ENCODE peak calls at places on chromosomes 4 and X, in ten cellular contexts. G, E, U, Y, F, O, H, J, T and A are unnamed samples.

GRCh38 chr4:86895692-86896488 is 3.7 kb upstream of the C4orf36 start:
- DNase-seq in O (no peak), T (peak; percentile 84), Y (no peak), H (no peak), U (no peak), F (no peak), E (no peak), J (peak; percentile 64), G (no peak), A (no peak)

GRCh38 chr4:102430511-102430910 is 70.6 kb upstream of the NFKB1 start:
- DNase-seq in F (no peak), O (no peak), H (no peak), J (no peak), U (no peak), T (no peak), Y (no peak), E (no peak), G (no peak), A (no peak)

GRCh38 chr4:113869743-113870375 is 108.3 kb upstream of the CAMK2D start:
- DNase-seq in E (no peak), G (no peak), T (no peak), U (no peak), J (no peak), Y (no peak), H (no peak), O (no peak), F (no peak), A (no peak)

GRCh38 chrX:15146515-15146914 is 123.4 kb downstream of the ASB9 start:
- DNase-seq in J (peak; percentile 30), T (peak; percentile 39), H (no peak), E (no peak), G (no peak), O (no peak), U (no peak), Y (no peak), F (no peak), A (peak; percentile 80)

GRCh38 chr4:89800012-89800516 is 36.9 kb downstream of the SNCA start:
- DNase-seq in Y (no peak), G (no peak), U (no peak), T (no peak), E (no peak), H (no peak), J (no peak), O (no peak), F (no peak), A (no peak)

GRCh38 chrX:63855896-63856295 is 70.9 kb upstream of the ARHGEF9 start:
- DNase-seq in H (no peak), U (no peak), T (no peak), G (no peak), F (no peak), Y (no peak), J (no peak), O (no peak), E (no peak), A (no peak)

GRCh38 chr4:155143512-155143911 is 64.9 kb upstream of the NPY2R start:
- DNase-seq in J (no peak), E (no peak), T (no peak), O (no peak), Y (no peak), F (no peak), H (no peak), G (no peak), U (no peak), A (no peak)

GRCh38 chrX:25198253-25198652 is 182.5 kb upstream of the ARX start:
- DNase-seq in Y (no peak), F (no peak), O (no peak), H (no peak), J (no peak), G (no peak), E (no peak), U (no peak), T (no peak), A (no peak)

GRCh38 chr4:83701041-83701440 is 165.1 kb downstream of the GPAT3 start:
- DNase-seq in J (no peak), E (no peak), F (no peak), Y (no peak), O (no peak), G (no peak), U (no peak), H (no peak), T (no peak), A (no peak)

DNA sequence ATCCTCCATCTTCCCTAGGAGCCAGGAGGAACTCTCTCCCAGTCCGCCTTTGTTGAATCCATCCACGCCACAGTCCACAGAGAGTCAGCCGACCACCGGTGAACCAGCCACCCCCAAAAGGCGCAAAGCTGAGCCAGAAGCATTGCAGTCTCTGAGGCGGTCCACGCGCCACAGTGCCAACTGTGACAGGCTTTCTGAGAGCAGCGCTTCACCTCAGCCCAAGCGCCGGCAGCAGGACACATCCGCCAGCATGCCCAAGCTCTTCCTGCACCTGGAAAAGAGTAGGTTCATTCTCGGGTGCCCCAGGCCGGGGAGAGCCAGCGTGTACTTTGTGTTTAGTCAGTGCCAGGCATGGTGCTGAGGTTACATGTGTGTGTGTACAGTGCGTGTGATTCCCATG is 7.4 kb downstream of the MSL3 start:
- DNase-seq in G (no peak), E (no peak), T (no peak), F (no peak), O (no peak), U (no peak), J (no peak), H (no peak), Y (no peak), A (no peak)
- H3K4me1 ChIP-seq in G (peaks cover 55% of the 10 kb centered on the region), E (peaks cover 6% of the 10 kb centered on the region), T (no peaks in the 10 kb centered on the region), F (peaks cover 13% of the 10 kb centered on the region), O (no peaks in the 10 kb centered on the region), U (no peaks in the 10 kb centered on the region), J (peaks cover under 1% of the 10 kb centered on the region), H (no peaks in the 10 kb centered on the region), Y (peaks cover 5% of the 10 kb centered on the region), A (no peaks in the 10 kb centered on the region)

GRCh38 chr4:3311489-3312171 is 18.8 kb downstream of the RGS12 start:
- DNase-seq in Y (no peak), H (no peak), F (no peak), U (no peak), J (peak; percentile 37), T (no peak), E (no peak), O (no peak), G (no peak), A (peak; percentile 31)
- H3K36me3 ChIP-seq in Y (peaks cover 7% of the 10 kb centered on the region), H (peaks cover 4% of the 10 kb centered on the region), F (peaks cover under 1% of the 10 kb centered on the region), U (no peaks in the 10 kb centered on the region), J (no peaks in the 10 kb centered on the region), T (no peaks in the 10 kb centered on the region), E (peaks cover 7% of the 10 kb centered on the region), O (no peaks in the 10 kb centered on the region), G (no peaks in the 10 kb centered on the region), A (peaks cover 8% of the 10 kb centered on the region)

GRCh38 chr4:123409301-123409700 is 12.7 kb downstream of the SPRY1 start:
- DNase-seq in G (no peak), J (no peak), Y (no peak), H (no peak), E (no peak), F (no peak), O (no peak), U (no peak), T (no peak), A (no peak)

GRCh38 chr4:123408471-123409084 is 12.0 kb downstream of the SPRY1 start:
- DNase-seq in J (no peak), H (no peak), T (peak; percentile 21), O (no peak), F (no peak), U (no peak), E (no peak), G (no peak), Y (no peak), A (no peak)

GRCh38 chr4:123412700-123413512 is 16.3 kb downstream of the SPRY1 start:
- DNase-seq in G (no peak), U (no peak), F (no peak), E (no peak), H (no peak), T (no peak), Y (no peak), O (no peak), J (no peak), A (no peak)

GRCh38 chr4:123411514-123411913 is 14.9 kb downstream of the SPRY1 start:
- DNase-seq in Y (no peak), U (no peak), O (no peak), H (no peak), E (no peak), T (no peak), F (no peak), G (no peak), J (no peak), A (no peak)

DNA sequence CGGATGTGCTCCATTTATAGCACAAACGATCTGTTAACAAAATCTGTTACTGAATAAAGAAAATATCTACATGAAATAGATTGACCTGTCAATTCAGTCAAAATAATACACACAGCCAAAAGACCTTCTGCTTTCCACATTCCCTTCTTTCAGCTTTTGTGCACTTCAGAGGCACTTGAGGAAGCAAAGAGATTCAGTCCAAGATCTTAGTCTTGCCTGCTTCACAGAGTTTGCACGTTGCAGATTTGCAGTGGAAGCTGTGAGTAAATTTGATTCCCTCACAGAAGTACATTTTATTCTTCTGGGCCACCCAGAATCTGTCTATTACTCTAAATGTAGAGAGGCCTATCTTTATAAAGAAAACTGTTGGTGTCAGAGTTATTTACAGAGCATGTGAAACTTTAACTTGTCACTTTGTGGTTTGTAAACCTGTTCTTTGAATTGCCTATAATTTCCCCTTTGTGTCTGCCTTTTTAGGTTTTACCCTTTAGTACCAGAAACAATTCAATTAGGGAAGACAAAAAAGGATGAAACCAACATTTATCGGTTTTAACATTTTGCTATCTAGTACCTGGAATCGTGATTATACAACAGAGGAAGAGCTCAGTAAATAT is 15.5 kb downstream of the SPRY1 start:
- DNase-seq in H (no peak), F (no peak), T (peak; percentile 8), Y (no peak), J (no peak), E (no peak), O (no peak), G (no peak), U (no peak), A (no peak)
- H3K4me1 ChIP-seq in H (peaks cover 14% of the 10 kb centered on the region), F (peaks cover 34% of the 10 kb centered on the region), T (peaks cover 52% of the 10 kb centered on the region), Y (peaks cover 17% of the 10 kb centered on the region), J (peaks cover 20% of the 10 kb centered on the region), E (peaks cover 5% of the 10 kb centered on the region), O (no peaks in the 10 kb centered on the region), G (no peaks in the 10 kb centered on the region), U (peaks cover 5% of the 10 kb centered on the region), A (peaks cover 12% of the 10 kb centered on the region)

GRCh38 chr4:2741626-2742025 is 14.5 kb downstream of the TNIP2 start:
- DNase-seq in H (no peak), G (no peak), U (no peak), Y (no peak), J (no peak), F (no peak), T (no peak), E (no peak), O (no peak), A (no peak)
- H3K36me3 ChIP-seq in H (peaks cover 55% of the 10 kb centered on the region), G (peaks cover 27% of the 10 kb centered on the region), U (peaks cover 16% of the 10 kb centered on the region), Y (peaks cover 53% of the 10 kb centered on the region), J (no peaks in the 10 kb centered on the region), F (peaks cover 58% of the 10 kb centered on the region), T (no peaks in the 10 kb centered on the region), E (peaks cover 58% of the 10 kb centered on the region), O (no peaks in the 10 kb centered on the region), A (peaks cover 39% of the 10 kb centered on the region)

GRCh38 chr4:139015948-139016451 is 419 bp downstream of the NOCT start:
- DNase-seq in G (no peak), O (no peak), T (no peak), E (no peak), U (peak; percentile 47), F (peak; percentile 59), H (no peak), Y (peak; percentile 30), J (peak; percentile 56), A (peak; percentile 73)
- H3K4me1 ChIP-seq in G (peaks cover 15% of the 10 kb centered on the region), O (peaks cover 2% of the 10 kb centered on the region), T (peaks cover 25% of the 10 kb centered on the region), E (peaks cover 31% of the 10 kb centered on the region), U (peaks cover 19% of the 10 kb centered on the region), F (peaks cover 69% of the 10 kb centered on the region), H (peaks cover 33% of the 10 kb centered on the region), Y (peaks cover 43% of the 10 kb centered on the region), J (peaks cover 18% of the 10 kb centered on the region), A (peaks cover 13% of the 10 kb centered on the region)